ENCODE peak calls at places on chromosomes 4 and X, in nine cellular contexts. S is suprapubic skin, O is A549, K is tibial nerve, P is esophagus muscularis mucosa, R is H1, Y is ovary, U is stomach, E is sigmoid colon. X is an unnamed sample.

GRCh38 chr4:8090312-8090711 is 68.3 kb downstream of the ABLIM2 start:
- DNase-seq in O (no peak), R (no peak), U (no peak), E (no peak), P (no peak), S (no peak), Y (no peak), K (no peak), X (peak; percentile 85)

GRCh38 chr4:1695913-1696312 is 11.8 kb upstream of the FAM53A start:
- DNase-seq in O (no peak), Y (no peak), U (no peak), K (no peak), P (no peak), S (no peak), R (no peak), E (peak; percentile 58), X (no peak)

GRCh38 chrX:26762253-26762652 is 546.3 kb downstream of the MAGEB5 start:
- DNase-seq in S (no peak), O (no peak), R (no peak), K (no peak), Y (no peak), P (no peak), U (no peak), E (no peak), X (no peak)

GRCh38 chr4:186807131-186807530 is 83.5 kb upstream of the FAT1 start:
- DNase-seq in E (no peak), S (no peak), Y (no peak), O (no peak), U (no peak), K (no peak), R (no peak), P (no peak), X (no peak)

GRCh38 chrX:155334486-155335316 is at the start of gene CLIC2:
- DNase-seq in O (peak; percentile 3), E (no peak), K (peak; percentile 12), Y (peak; percentile 23), S (no peak), R (no peak), P (no peak), U (peak; percentile 31), X (peak; percentile 17)

GRCh38 chr4:154595807-154596206 is 5.3 kb upstream of the FGA start:
- DNase-seq in P (no peak), U (no peak), Y (no peak), R (no peak), S (no peak), O (peak; percentile 92), K (no peak), E (no peak), X (no peak)

GRCh38 chrX:49291615-49292337 is 11.7 kb upstream of the GAGE10 start:
- DNase-seq in O (peak; percentile 72), Y (peak; percentile 58), P (no peak), S (no peak), K (peak; percentile 19), U (peak; percentile 69), E (no peak), R (peak; percentile 63), X (peak; percentile 66)

GRCh38 chr4:153174821-153175567 is 29.2 kb upstream of the TRIM2 start:
- DNase-seq in O (no peak), E (peak; percentile 28), K (no peak), S (no peak), U (no peak), Y (no peak), R (no peak), P (no peak), X (no peak)

GRCh38 chr4:121665371-121665770 is 31.4 kb downstream of the ANXA5 start:
- DNase-seq in S (no peak), U (no peak), E (no peak), K (no peak), P (no peak), O (no peak), Y (no peak), R (no peak), X (no peak)

GRCh38 chr4:14434916-14435315 is 567.4 kb upstream of the CPEB2 start:
- DNase-seq in R (no peak), Y (no peak), O (no peak), P (no peak), E (no peak), K (no peak), U (no peak), S (no peak), X (no peak)

GRCh38 chrX:1086444-1087409 is 125.7 kb downstream of the CRLF2 start:
- DNase-seq in Y (no peak), R (no peak), U (no peak), E (no peak), S (no peak), O (peak; percentile 97), P (no peak), K (no peak), X (no peak)

GRCh38 chrX:55118574-55118973 is 29.8 kb downstream of the PAGE2 start:
- DNase-seq in K (no peak), U (no peak), Y (no peak), P (no peak), O (no peak), R (no peak), E (no peak), S (no peak), X (no peak)

GRCh38 chr4:25813705-25814104 is 49.1 kb downstream of the SEL1L3 start:
- DNase-seq in Y (no peak), S (no peak), O (peak; percentile 55), P (no peak), U (no peak), K (no peak), R (no peak), E (no peak), X (no peak)

GRCh38 chr4:107408968-107409367 is 311.1 kb downstream of the PAPSS1 start:
- DNase-seq in U (no peak), K (no peak), O (no peak), S (no peak), Y (no peak), P (no peak), R (no peak), E (no peak), X (no peak)

GRCh38 chr4:152534541-152535231 is 1.2 kb downstream of the FBXW7 start:
- DNase-seq in O (no peak), K (no peak), R (no peak), E (no peak), P (no peak), U (peak; percentile 54), Y (peak; percentile 48), S (peak; percentile 86), X (peak; percentile 61)

GRCh38 chr4:11548529-11549176 is 120.0 kb upstream of the HS3ST1 start:
- DNase-seq in P (no peak), O (peak; percentile 11), R (no peak), Y (no peak), S (no peak), U (no peak), K (no peak), E (no peak), X (no peak)

GRCh38 chr4:54879576-54879975 is 221.8 kb downstream of the KIT start:
- DNase-seq in Y (no peak), O (no peak), P (peak; percentile 42), U (no peak), E (no peak), K (no peak), R (no peak), S (no peak), X (no peak)

GRCh38 chr4:47474799-47475198 is 10.3 kb upstream of the ATP10D start:
- DNase-seq in S (no peak), Y (no peak), R (no peak), U (no peak), P (no peak), E (no peak), K (no peak), O (no peak), X (no peak)

GRCh38 chrX:17706676-17707075 is 30.6 kb upstream of the SCML1 start:
- DNase-seq in P (no peak), Y (no peak), E (no peak), K (no peak), O (peak; percentile 55), U (no peak), R (no peak), S (no peak), X (no peak)

GRCh38 chr4:41069268-41069667 is 145.1 kb downstream of the APBB2 start:
- DNase-seq in O (no peak), S (no peak), R (no peak), E (no peak), Y (no peak), P (no peak), K (no peak), U (no peak), X (no peak)

GRCh38 chr4:111027526-111027925 is 404.6 kb upstream of the PITX2 start:
- DNase-seq in O (peak; percentile 3), Y (no peak), P (no peak), E (no peak), R (no peak), U (no peak), K (no peak), S (no peak), X (no peak)

GRCh38 chr4:170464614-170465197 is 374.9 kb upstream of the AADAT start:
- DNase-seq in P (no peak), E (no peak), O (no peak), R (no peak), U (no peak), K (no peak), S (no peak), Y (no peak), X (no peak)
- TF ChIP-seq EP300 in P (no peak), E (no peak), O (no peak), R (no peak), U (no peak), K (no peak), S (no peak), Y (no peak), X (no peak)

GRCh38 chr4:82260632-82261031 is 113.2 kb downstream of the HNRNPD start:
- DNase-seq in R (no peak), U (no peak), O (no peak), S (no peak), K (no peak), Y (no peak), E (no peak), P (no peak), X (no peak)
- H3K9me3 ChIP-seq in R (no peaks in the 10 kb centered on the region), U (no peaks in the 10 kb centered on the region), O (no peaks in the 10 kb centered on the region), S (no peaks in the 10 kb centered on the region), K (peaks cover 5% of the 10 kb centered on the region), Y (no peaks in the 10 kb centered on the region), E (no peaks in the 10 kb centered on the region), P (no peaks in the 10 kb centered on the region), X (no peaks in the 10 kb centered on the region)

GRCh38 chrX:30570505-30570904 is 7.1 kb downstream of the TASL start:
- DNase-seq in Y (no peak), S (no peak), P (no peak), U (no peak), O (peak; percentile 25), K (no peak), R (no peak), E (no peak), X (no peak)
- TF ChIP-seq EP300 in Y (no peak), S (no peak), P (no peak), U (no peak), O (no peak), K (no peak), R (no peak), E (no peak), X (no peak)

DNA sequence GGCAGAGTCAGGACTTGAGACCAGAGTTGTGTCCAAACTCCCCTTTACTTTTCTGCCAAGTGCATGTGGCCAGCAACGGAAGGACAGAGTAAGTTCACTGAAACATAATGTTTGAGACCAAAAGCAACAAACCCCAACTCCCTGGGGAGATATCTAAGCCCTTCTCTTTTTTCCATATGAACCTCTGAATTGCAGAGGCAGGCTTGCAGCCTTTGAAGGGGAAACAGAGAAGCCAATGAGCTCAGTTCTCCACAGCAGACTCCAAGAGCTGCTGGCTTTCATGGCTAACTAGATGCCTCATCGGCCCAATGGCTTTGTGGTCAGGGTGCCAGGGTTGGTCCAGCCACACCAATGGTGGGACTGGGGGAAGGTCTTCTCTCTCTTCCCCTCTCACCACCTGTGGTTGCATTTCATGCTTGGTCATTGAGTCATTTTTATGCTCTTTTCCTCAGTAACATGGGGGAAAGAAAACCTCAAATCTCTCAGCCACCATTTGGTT is 34.0 kb downstream of the STARD8 start:
- DNase-seq in P (no peak), E (no peak), O (no peak), U (no peak), R (no peak), S (no peak), Y (no peak), K (no peak), X (no peak)
- H3K9me3 ChIP-seq in P (no peaks in the 10 kb centered on the region), E (no peaks in the 10 kb centered on the region), O (no peaks in the 10 kb centered on the region), U (no peaks in the 10 kb centered on the region), R (no peaks in the 10 kb centered on the region), S (no peaks in the 10 kb centered on the region), Y (no peaks in the 10 kb centered on the region), K (no peaks in the 10 kb centered on the region), X (no peaks in the 10 kb centered on the region)